ENCODE peak calls at places on chromosomes 16 and 17, in five cellular contexts. Q, J, Z, C and T are unnamed samples.

GRCh38 chr16:74226361-74226979 is 70.1 kb upstream of the PSMD7 start:
- DNase-seq in Q (peak), J (no peak), Z (no peak), C (no peak), T (no peak)

GRCh38 chr17:48791128-48792032 is 25.6 kb downstream of the TTLL6 start:
- DNase-seq in Q (peak), J (peak), Z (peak), C (peak), T (peak)

GRCh38 chr16:78396673-78397072 is 297.2 kb downstream of the WWOX start:
- DNase-seq in Q (no peak), J (no peak), Z (no peak), C (no peak), T (no peak)

GRCh38 chr16:27238016-27238587 is 30.5 kb downstream of the NSMCE1 start:
- DNase-seq in Q (no peak), J (peak), Z (no peak), C (no peak), T (no peak)

GRCh38 chr17:50064253-50064991 is 8.5 kb downstream of the ITGA3 start:
- DNase-seq in Q (peak), J (peak), Z (no peak), C (no peak), T (no peak)

GRCh38 chr17:31508310-31509094 is 117.0 kb downstream of the RAB11FIP4 start:
- DNase-seq in Q (no peak), J (no peak), Z (peak), C (no peak), T (no peak)

GRCh38 chr16:10543231-10543630 is 37.2 kb downstream of the EMP2 start:
- DNase-seq in Q (no peak), J (no peak), Z (no peak), C (no peak), T (no peak)

GRCh38 chr16:27111486-27111885 is 44.8 kb downstream of the C16orf82 start:
- DNase-seq in Q (no peak), J (no peak), Z (no peak), C (no peak), T (no peak)

GRCh38 chr17:42779942-42780815 is at the start of gene WNK4:
- DNase-seq in Q (no peak), J (no peak), Z (no peak), C (no peak), T (no peak)

GRCh38 chr16:66717112-66717675 is 20.7 kb upstream of the CMTM4 start:
- DNase-seq in Q (no peak), J (no peak), Z (peak), C (no peak), T (no peak)

GRCh38 chr16:65808735-65809134 is 557.8 kb upstream of the CDH5 start:
- DNase-seq in Q (no peak), J (no peak), Z (no peak), C (no peak), T (no peak)

GRCh38 chr17:83194761-83195329 is 115.4 kb downstream of the METRNL start:
- DNase-seq in Q (no peak), J (peak), Z (no peak), C (no peak), T (no peak)

GRCh38 chr16:1220841-1221627 is 4.0 kb downstream of the TPSG1 start:
- DNase-seq in Q (no peak), J (no peak), Z (no peak), C (no peak), T (no peak)

GRCh38 chr17:50973557-50974494 is 107.7 kb upstream of the TOB1 start:
- DNase-seq in Q (no peak), J (no peak), Z (no peak), C (no peak), T (no peak)

GRCh38 chr16:1458336-1458976 is 14.1 kb upstream of the CCDC154 start:
- DNase-seq in Q (no peak), J (no peak), Z (peak), C (no peak), T (no peak)

GRCh38 chr17:71055128-71055527 is 885.8 kb downstream of the KCNJ2 start:
- DNase-seq in Q (no peak), J (no peak), Z (no peak), C (no peak), T (no peak)

GRCh38 chr16:80743772-80744171 is 60.6 kb downstream of the CDYL2 start:
- DNase-seq in Q (no peak), J (no peak), Z (no peak), C (no peak), T (no peak)

GRCh38 chr17:73415782-73416181 is 104.0 kb upstream of the CDC42EP4 start:
- DNase-seq in Q (no peak), J (no peak), Z (no peak), C (no peak), T (no peak)

GRCh38 chr16:52872706-52873105 is 180.0 kb downstream of the CHD9NB start:
- DNase-seq in Q (no peak), J (no peak), Z (no peak), C (no peak), T (no peak)

GRCh38 chr17:68148936-68149335 is 98.9 kb upstream of the AMZ2 start:
- DNase-seq in Q (no peak), J (no peak), Z (no peak), C (no peak), T (no peak)

GRCh38 chr17:39222866-39223834 is 2.6 kb downstream of the STAC2 start:
- DNase-seq in Q (no peak), J (no peak), Z (no peak), C (no peak), T (no peak)

GRCh38 chr16:81526935-81527334 is 82.3 kb downstream of the CMIP start:
- DNase-seq in Q (no peak), J (peak), Z (no peak), C (no peak), T (no peak)

GRCh38 chr16:71672125-71672524 is 46.1 kb downstream of the MARVELD3 start:
- DNase-seq in Q (no peak), J (no peak), Z (no peak), C (no peak), T (no peak)

GRCh38 chr17:82803606-82804005 is 36.2 kb downstream of the ZNF750 start:
- DNase-seq in Q (no peak), J (no peak), Z (no peak), C (no peak), T (no peak)

GRCh38 chr17:80647746-80648145 is 103.1 kb downstream of the RPTOR start:
- DNase-seq in Q (no peak), J (no peak), Z (no peak), C (no peak), T (no peak)

GRCh38 chr16:66923247-66923851 is 2.0 kb downstream of the RRAD start:
- DNase-seq in Q (no peak), J (peak), Z (no peak), C (no peak), T (no peak)

GRCh38 chr16:9695152-9695551 is 487.1 kb downstream of the GRIN2A start:
- DNase-seq in Q (no peak), J (no peak), Z (no peak), C (no peak), T (no peak)

GRCh38 chr17:71180801-71181385 is 939.9 kb upstream of the SOX9 start:
- DNase-seq in Q (no peak), J (no peak), Z (no peak), C (peak), T (no peak)

GRCh38 chr17:4808378-4808767 is 1.4 kb downstream of the PLD2 start:
- DNase-seq in Q (no peak), J (peak), Z (no peak), C (peak), T (peak)

GRCh38 chr16:67661101-67661661 is 421 bp downstream of the PARD6A start:
- DNase-seq in Q (no peak), J (no peak), Z (no peak), C (peak), T (peak)

GRCh38 chr17:45656527-45657181 is 127.5 kb upstream of the CRHR1 start:
- DNase-seq in Q (no peak), J (no peak), Z (no peak), C (no peak), T (no peak)

GRCh38 chr16:72561-73537 is at the start of gene RHBDF1:
- DNase-seq in Q (no peak), J (peak), Z (peak), C (peak), T (no peak)

GRCh38 chr17:32118835-32119234 is 23.5 kb upstream of the RHOT1 start:
- DNase-seq in Q (no peak), J (no peak), Z (no peak), C (no peak), T (no peak)

GRCh38 chr16:51388516-51388951 is 237.5 kb upstream of the SALL1 start:
- DNase-seq in Q (no peak), J (no peak), Z (no peak), C (no peak), T (no peak)

GRCh38 chr16:11155284-11155806 is 100.7 kb downstream of the SOCS1 start:
- DNase-seq in Q (no peak), J (no peak), Z (no peak), C (no peak), T (no peak)

GRCh38 chr16:49621240-49622083 is 234.4 kb downstream of the ZNF423 start:
- DNase-seq in Q (no peak), J (peak), Z (no peak), C (no peak), T (no peak)

DNA sequence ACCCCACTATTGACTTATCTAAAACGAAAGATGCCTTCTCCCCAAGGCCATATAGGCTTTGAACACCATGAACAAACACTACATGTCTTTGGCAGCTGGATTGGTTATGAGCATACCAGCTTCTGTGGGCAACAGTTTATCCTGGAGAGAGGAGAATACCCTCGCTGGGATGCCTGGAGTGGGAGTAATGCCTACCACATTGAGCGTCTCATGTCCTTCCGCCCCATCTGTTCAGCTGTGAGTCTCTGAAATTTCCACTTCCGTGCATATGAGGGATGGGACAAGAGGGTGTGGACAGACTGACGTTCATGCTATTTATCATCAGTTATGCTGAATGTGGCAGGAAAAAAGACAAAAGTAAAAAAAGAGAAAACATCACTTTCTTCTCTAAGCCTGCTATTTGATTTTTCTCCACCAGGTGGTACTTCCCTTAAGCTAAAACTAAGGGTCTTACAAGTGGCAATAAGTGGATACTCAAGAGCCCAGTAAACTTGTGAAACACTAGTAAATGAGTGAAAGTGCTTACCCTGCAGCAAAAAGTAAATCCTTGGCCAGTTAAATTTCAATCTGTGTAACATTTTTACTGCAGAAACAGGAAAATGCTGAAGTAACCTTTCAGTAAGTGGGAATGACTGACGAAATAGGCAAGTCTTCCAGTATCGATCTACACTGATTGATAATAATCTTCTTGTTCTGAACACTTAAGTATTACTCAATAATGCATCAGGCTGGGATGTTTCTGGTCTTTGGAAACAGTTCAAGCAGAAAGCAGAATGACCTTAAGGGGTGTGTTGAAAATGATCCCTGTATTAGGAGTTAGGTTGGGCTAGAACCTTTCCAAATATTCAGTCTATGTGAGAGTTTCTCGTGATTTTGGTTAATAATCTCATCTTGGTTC is 5.6 kb downstream of the CRYBA1 start:
- DNase-seq in Q (no peak), J (no peak), Z (peak), C (no peak), T (no peak)
- TF ChIP-seq CTCF in Q (peak), J (peak), Z (peak), C (no peak), T (no peak)

GRCh38 chr16:4290236-4290830 is 17.5 kb upstream of the TFAP4 start:
- DNase-seq in Q (peak), J (no peak), Z (no peak), C (no peak), T (no peak)

GRCh38 chr16:4291699-4292098 is 18.9 kb upstream of the TFAP4 start:
- DNase-seq in Q (no peak), J (no peak), Z (no peak), C (no peak), T (no peak)

GRCh38 chr16:4293181-4293716 is 20.4 kb upstream of the TFAP4 start:
- DNase-seq in Q (no peak), J (no peak), Z (no peak), C (no peak), T (no peak)

GRCh38 chr16:4297480-4297879 is 18.4 kb upstream of the GLIS2 start:
- DNase-seq in Q (no peak), J (no peak), Z (no peak), C (no peak), T (no peak)

DNA sequence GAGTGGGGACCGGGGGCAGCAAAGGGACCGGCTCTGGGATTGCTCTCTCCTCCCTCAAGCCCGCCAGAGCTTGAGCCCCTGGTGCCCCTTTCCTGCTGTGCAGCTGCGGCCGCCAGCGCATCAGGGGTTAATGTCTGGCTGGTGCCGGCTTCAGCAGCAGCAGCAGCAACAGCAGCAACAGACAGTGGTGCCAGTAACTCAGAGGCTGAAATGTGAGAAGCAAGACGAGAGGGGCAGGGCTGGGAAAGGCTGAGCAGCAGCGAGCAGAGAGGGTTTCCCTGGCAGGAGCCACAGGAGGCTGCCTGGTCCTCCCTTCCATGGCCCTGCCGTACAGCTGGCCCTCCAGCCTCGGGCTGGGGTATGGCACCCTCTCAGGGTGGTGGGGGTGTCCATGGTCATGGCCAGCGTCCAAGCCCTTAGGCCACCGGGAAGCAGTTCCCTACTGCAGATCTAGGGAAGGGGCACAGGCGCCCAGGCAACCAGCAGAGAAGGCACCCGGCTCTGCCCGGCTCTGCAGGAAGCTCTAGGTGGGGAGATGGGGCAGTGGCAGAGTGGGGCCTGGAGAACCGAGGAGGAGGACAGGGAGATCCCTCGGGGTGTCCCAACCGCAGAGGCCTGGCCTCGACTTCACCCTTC is 21.1 kb upstream of the TFAP4 start:
- DNase-seq in Q (no peak), J (peak), Z (no peak), C (peak), T (no peak)
- H3K4me3 ChIP-seq in Q (no peak), J (no peak), Z (no peak), C (no peak), T (no peak)

DNA sequence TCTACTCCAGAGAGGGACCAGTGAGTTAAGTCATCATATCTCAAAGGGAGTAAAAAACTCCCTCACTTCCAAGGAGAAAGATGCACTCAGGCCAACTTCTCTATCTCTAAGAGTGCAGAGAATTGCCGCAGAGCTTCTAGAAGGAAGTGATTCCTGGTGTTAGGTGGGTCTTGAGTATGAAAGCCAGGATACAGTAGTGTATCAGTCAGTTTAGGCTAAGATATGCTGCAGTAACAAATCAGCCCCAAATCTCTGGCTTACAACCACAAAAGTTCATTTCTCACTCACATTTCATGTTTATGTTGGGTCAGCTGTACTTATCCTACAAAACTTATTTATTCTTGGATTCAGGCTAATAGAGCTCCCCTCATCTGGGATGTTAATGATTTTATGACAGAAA is 106.3 kb downstream of the HS3ST4 start:
- DNase-seq in Q (no peak), J (no peak), Z (no peak), C (no peak), T (no peak)
- TF ChIP-seq CTCF in Q (no peak), J (no peak), Z (no peak), C (no peak), T (no peak)

DNA sequence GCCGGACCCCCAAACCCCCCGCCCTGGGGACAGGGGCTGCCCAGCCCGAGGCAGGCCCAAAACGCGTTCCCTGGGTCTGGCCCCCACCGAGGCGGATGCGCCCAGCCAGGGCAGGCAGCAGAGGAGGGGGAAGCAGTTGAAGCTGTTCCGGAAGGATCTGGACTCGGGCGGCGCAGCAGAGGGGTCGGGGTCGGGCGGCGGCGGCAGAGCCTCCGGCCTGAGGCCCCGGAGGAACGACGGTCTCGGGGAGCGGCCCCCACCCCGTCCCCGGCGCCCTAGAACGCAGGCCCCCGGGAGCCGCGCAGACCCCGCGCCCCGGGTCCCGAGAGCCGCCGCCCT is 22.9 kb upstream of the ZFPM1 start:
- DNase-seq in Q (no peak), J (no peak), Z (no peak), C (no peak), T (no peak)
- H3K4me3 ChIP-seq in Q (no peak), J (peak), Z (peak), C (peak), T (no peak)

GRCh38 chr16:69236319-69236718 is 49.4 kb downstream of the SNTB2 start:
- DNase-seq in Q (no peak), J (no peak), Z (no peak), C (no peak), T (no peak)

GRCh38 chr16:69234460-69234859 is 47.5 kb downstream of the SNTB2 start:
- DNase-seq in Q (no peak), J (no peak), Z (no peak), C (no peak), T (no peak)

GRCh38 chr16:69233124-69233523 is 46.2 kb downstream of the SNTB2 start:
- DNase-seq in Q (no peak), J (no peak), Z (no peak), C (no peak), T (no peak)
- TF ChIP-seq CTCF in Q (no peak), J (no peak), Z (no peak), C (no peak), T (no peak)